ENCODE peak calls at places on chromosomes 12 and 14, in nine cellular contexts. P is CD4-positive, alpha-beta memory T cell; Z is small intestine; G is left ventricle myocardium inferior; M is prostate gland; A is psoas muscle; T is K562; I is cardiac muscle cell; R is fibroblast of lung. H is an unnamed sample.

GRCh38 chr14:22886500-22887259 is 3.7 kb downstream of the REM2 start:
- DNase-seq in M (peak; percentile 64), Z (peak; percentile 70), A (peak; percentile 73), I (peak; percentile 73), T (peak; percentile 93), P (peak; percentile 85), R (peak; percentile 61), G (peak; percentile 71), H (peak; percentile 69)

GRCh38 chr14:35534884-35535793 is 1.2 kb downstream of the INSM2 start:
- DNase-seq in P (peak; percentile 55), Z (peak; percentile 47), I (peak; percentile 76), M (peak; percentile 40), A (peak; percentile 61), G (peak; percentile 60), R (peak; percentile 61), T (peak; percentile 65), H (peak; percentile 31)

GRCh38 chr14:95361373-95362179 is 41.9 kb upstream of the CLMN start:
- DNase-seq in M (peak; percentile 53), T (peak; percentile 70), I (peak; percentile 46), Z (peak; percentile 62), P (no peak), A (peak; percentile 23), R (no peak), G (no peak), H (no peak)

GRCh38 chr14:26820578-26820977 is 222.7 kb upstream of the NOVA1 start:
- DNase-seq in P (no peak), R (no peak), A (no peak), T (no peak), I (no peak), Z (no peak), M (no peak), G (no peak), H (no peak)

GRCh38 chr14:100149789-100150611 is 9.4 kb downstream of the DEGS2 start:
- DNase-seq in R (no peak), P (no peak), I (no peak), M (peak; percentile 53), G (no peak), Z (peak; percentile 79), T (no peak), A (no peak), H (no peak)

GRCh38 chr12:78797201-78797931 is 67.2 kb upstream of the SYT1 start:
- DNase-seq in I (no peak), T (no peak), A (no peak), R (peak; percentile 82), M (no peak), P (no peak), Z (no peak), G (no peak), H (no peak)

GRCh38 chr14:20247651-20248246 is 8.7 kb downstream of the OR11H4 start:
- DNase-seq in R (no peak), T (peak; percentile 8), Z (peak; percentile 3), P (no peak), G (no peak), I (no peak), A (no peak), M (no peak), H (no peak)

GRCh38 chr14:58635041-58635440 is 2.7 kb upstream of the DACT1 start:
- DNase-seq in Z (no peak), M (no peak), P (no peak), A (no peak), T (no peak), I (no peak), R (peak; percentile 26), G (no peak), H (no peak)

GRCh38 chr12:57940052-57940914 is 1.1 kb upstream of the ATP23 start:
- DNase-seq in I (no peak), T (peak; percentile 18), M (no peak), R (no peak), P (no peak), A (no peak), G (no peak), Z (peak; percentile 5), H (no peak)

GRCh38 chr12:95963104-95963503 is 20.0 kb downstream of the AMDHD1 start:
- DNase-seq in M (no peak), I (no peak), G (no peak), T (no peak), A (no peak), P (no peak), R (no peak), Z (no peak), H (no peak)
- H3K4me1 ChIP-seq in M (no peaks in the 10 kb centered on the region), I (peaks cover 8% of the 10 kb centered on the region), G (no peaks in the 10 kb centered on the region), T (no peaks in the 10 kb centered on the region), A (no peaks in the 10 kb centered on the region), P (no peaks in the 10 kb centered on the region), R (no peaks in the 10 kb centered on the region), Z (no peaks in the 10 kb centered on the region), H (no peaks in the 10 kb centered on the region)

DNA sequence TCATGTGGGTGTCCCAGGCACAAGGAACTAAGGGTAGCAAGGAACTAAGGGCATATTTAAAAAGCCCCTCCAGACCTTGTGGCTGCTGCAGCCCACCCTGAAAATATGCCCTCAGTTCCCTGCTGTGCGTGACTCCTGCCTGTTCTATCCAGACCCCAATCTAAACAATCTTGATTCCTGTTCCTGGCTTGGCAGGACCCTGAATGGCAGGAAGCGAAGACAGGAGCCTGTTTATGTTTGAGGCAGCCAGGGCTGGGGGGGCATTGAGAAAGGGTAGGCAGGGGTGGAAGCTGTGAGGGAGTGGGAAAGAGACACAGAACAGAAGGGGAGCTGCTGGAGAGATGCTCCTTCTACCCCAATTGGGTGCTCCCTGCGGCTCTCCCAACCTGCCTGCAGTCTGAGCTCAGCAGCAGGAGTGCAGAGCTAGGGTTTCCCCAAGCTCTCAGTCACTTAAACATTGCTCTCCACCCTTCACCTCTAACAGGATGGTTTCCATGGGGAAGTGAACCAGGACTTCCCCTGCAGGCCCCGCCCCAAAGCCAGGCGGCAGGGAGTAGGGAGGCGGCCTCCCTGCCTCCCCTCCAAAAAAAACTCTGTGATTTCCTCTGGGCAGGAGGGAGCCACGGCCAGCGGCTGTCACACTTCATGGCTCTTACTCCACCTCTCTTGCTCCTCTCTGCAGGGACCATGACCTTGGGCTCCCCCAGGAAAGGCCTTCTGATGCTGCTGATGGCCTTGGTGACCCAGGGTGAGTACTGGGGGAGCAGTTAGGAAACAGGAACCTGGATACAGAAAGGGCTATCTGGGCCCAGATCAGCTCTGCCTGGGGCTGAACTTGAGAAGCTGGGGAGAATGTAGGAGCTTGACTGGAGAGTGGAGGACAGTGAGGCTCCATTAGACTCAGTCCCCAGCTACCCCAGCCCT is 4.7 kb downstream of the ACVRL1 start:
- DNase-seq in G (no peak), M (no peak), R (no peak), Z (no peak), P (no peak), I (peak; percentile 34), A (peak; percentile 57), T (peak; percentile 57), H (no peak)
- H3K4me1 ChIP-seq in G (peaks cover 90% of the 10 kb centered on the region), M (no peaks in the 10 kb centered on the region), R (peaks cover 19% of the 10 kb centered on the region), Z (peaks cover 6% of the 10 kb centered on the region), P (no peaks in the 10 kb centered on the region), I (peaks cover 10% of the 10 kb centered on the region), A (peaks cover 5% of the 10 kb centered on the region), T (peaks cover 43% of the 10 kb centered on the region), H (no peaks in the 10 kb centered on the region)

GRCh38 chr12:107485731-107486130 is 199.9 kb upstream of the PWP1 start:
- DNase-seq in P (no peak), Z (no peak), A (no peak), R (peak; percentile 8), M (no peak), T (no peak), I (no peak), G (no peak), H (no peak)
- H3K4me1 ChIP-seq in P (peaks cover 20% of the 10 kb centered on the region), Z (peaks cover 9% of the 10 kb centered on the region), A (no peaks in the 10 kb centered on the region), R (no peaks in the 10 kb centered on the region), M (no peaks in the 10 kb centered on the region), T (no peaks in the 10 kb centered on the region), I (no peaks in the 10 kb centered on the region), G (no peaks in the 10 kb centered on the region), H (peaks cover 15% of the 10 kb centered on the region)

GRCh38 chr12:56721721-56722120 is 3.4 kb downstream of the NACA start:
- DNase-seq in I (no peak), M (no peak), A (no peak), R (no peak), T (no peak), P (no peak), Z (no peak), G (no peak), H (no peak)

GRCh38 chr12:56723889-56724659 is 1.0 kb downstream of the NACA start:
- DNase-seq in M (peak; percentile 76), Z (peak; percentile 56), R (peak; percentile 78), P (peak; percentile 52), A (peak; percentile 62), I (peak; percentile 86), G (peak; percentile 39), T (no peak), H (peak; percentile 15)

GRCh38 chr12:56724660-56724988 is 475 bp downstream of the NACA start:
- DNase-seq in Z (peak; percentile 42), I (no peak), R (no peak), M (peak; percentile 16), G (no peak), T (no peak), P (no peak), A (no peak), H (no peak)

GRCh38 chr12:56722832-56723231 is 2.3 kb downstream of the NACA start:
- DNase-seq in A (no peak), P (no peak), R (no peak), Z (peak; percentile 59), I (no peak), G (no peak), T (no peak), M (no peak), H (no peak)

DNA sequence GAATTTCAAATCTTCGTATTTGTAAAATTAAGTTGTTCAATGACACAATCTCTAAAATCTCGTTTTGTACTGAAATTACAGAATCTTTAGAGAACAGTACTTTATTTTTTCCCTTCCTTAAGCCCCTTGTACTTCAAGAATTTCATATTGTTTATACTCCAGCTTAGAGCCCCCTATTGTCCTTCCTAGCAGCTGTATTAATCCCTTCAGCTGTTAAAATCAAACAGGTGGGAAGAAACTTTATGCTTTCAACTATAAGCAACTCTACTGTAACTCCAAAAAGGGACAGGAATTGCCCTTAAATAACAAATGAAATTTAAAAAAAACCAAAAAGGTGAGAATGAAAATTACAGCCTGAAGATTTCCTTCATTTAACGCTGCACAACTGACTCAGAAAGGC is 1.7 kb downstream of the NACA start:
- DNase-seq in I (no peak), T (no peak), G (no peak), A (no peak), P (no peak), M (no peak), R (no peak), Z (no peak), H (no peak)
- H3K4me1 ChIP-seq in I (peaks cover 54% of the 10 kb centered on the region), T (peaks cover 44% of the 10 kb centered on the region), G (peaks cover 67% of the 10 kb centered on the region), A (peaks cover 52% of the 10 kb centered on the region), P (peaks cover 71% of the 10 kb centered on the region), M (peaks cover 22% of the 10 kb centered on the region), R (peaks cover 7% of the 10 kb centered on the region), Z (peaks cover 24% of the 10 kb centered on the region), H (peaks cover 67% of the 10 kb centered on the region)

GRCh38 chr12:54337854-54338650 is 13.1 kb downstream of the COPZ1 start:
- DNase-seq in A (peak; percentile 27), G (no peak), Z (no peak), R (no peak), M (no peak), I (no peak), P (no peak), T (peak; percentile 37), H (no peak)
- H3K4me1 ChIP-seq in A (peaks cover 39% of the 10 kb centered on the region), G (peaks cover 49% of the 10 kb centered on the region), Z (peaks cover 6% of the 10 kb centered on the region), R (peaks cover 18% of the 10 kb centered on the region), M (no peaks in the 10 kb centered on the region), I (peaks cover 47% of the 10 kb centered on the region), P (no peaks in the 10 kb centered on the region), T (peaks cover 39% of the 10 kb centered on the region), H (peaks cover 7% of the 10 kb centered on the region)